ENCODE peak calls at places on chromosomes 6 and 20, in six cellular contexts. One of them, this sample, is unnamed.

GRCh38 chr6:27237089-27237723 is 10.3 kb upstream of the PRSS16 start:
- DNase-seq in endothelial cell of umbilical vein: peak
- DNase-seq in WTC11: peak
- DNase-seq in HepG2: peak
- DNase-seq in H1: peak
- DNase-seq in K562: peak
- DNase-seq in this sample: no peak

GRCh38 chr6:144657691-144658090 is 372.6 kb downstream of the UTRN start:
- DNase-seq in endothelial cell of umbilical vein: no peak
- DNase-seq in WTC11: no peak
- DNase-seq in HepG2: no peak
- DNase-seq in H1: no peak
- DNase-seq in K562: no peak
- DNase-seq in this sample: peak

GRCh38 chr6:89433637-89434499 is 916 bp downstream of the ANKRD6 start:
- DNase-seq in endothelial cell of umbilical vein: no peak
- DNase-seq in WTC11: peak
- DNase-seq in HepG2: no peak
- DNase-seq in H1: peak
- DNase-seq in K562: peak
- DNase-seq in this sample: no peak

GRCh38 chr6:140462495-140463311 is 1088.3 kb upstream of the CITED2 start:
- DNase-seq in endothelial cell of umbilical vein: peak
- DNase-seq in WTC11: no peak
- DNase-seq in HepG2: no peak
- DNase-seq in H1: no peak
- DNase-seq in K562: no peak
- DNase-seq in this sample: no peak

GRCh38 chr6:169837529-169838250 is 86.3 kb downstream of the ERMARD start:
- DNase-seq in endothelial cell of umbilical vein: no peak
- DNase-seq in WTC11: no peak
- DNase-seq in HepG2: no peak
- DNase-seq in H1: no peak
- DNase-seq in K562: no peak
- DNase-seq in this sample: no peak

GRCh38 chr20:760751-761417 is 7.4 kb downstream of the SLC52A3 start:
- DNase-seq in endothelial cell of umbilical vein: peak
- DNase-seq in WTC11: peak
- DNase-seq in HepG2: peak
- DNase-seq in H1: peak
- DNase-seq in K562: peak
- DNase-seq in this sample: peak

GRCh38 chr6:170022827-170023619 is 267.9 kb downstream of the DLL1 start:
- DNase-seq in endothelial cell of umbilical vein: no peak
- DNase-seq in WTC11: peak
- DNase-seq in HepG2: no peak
- DNase-seq in H1: peak
- DNase-seq in K562: no peak
- DNase-seq in this sample: no peak

GRCh38 chr20:23456873-23457272 is 4.2 kb upstream of the CST11 start:
- DNase-seq in endothelial cell of umbilical vein: no peak
- DNase-seq in WTC11: no peak
- DNase-seq in HepG2: no peak
- DNase-seq in H1: no peak
- DNase-seq in K562: no peak
- DNase-seq in this sample: no peak

GRCh38 chr6:133804263-133804662 is 84.7 kb upstream of the TCF21 start:
- DNase-seq in endothelial cell of umbilical vein: peak
- DNase-seq in WTC11: no peak
- DNase-seq in HepG2: no peak
- DNase-seq in H1: no peak
- DNase-seq in K562: no peak
- DNase-seq in this sample: no peak

GRCh38 chr6:107543088-107543487 is 53.2 kb downstream of the SOBP start:
- DNase-seq in endothelial cell of umbilical vein: no peak
- DNase-seq in WTC11: no peak
- DNase-seq in HepG2: no peak
- DNase-seq in H1: no peak
- DNase-seq in K562: no peak
- DNase-seq in this sample: no peak

GRCh38 chr6:116476021-116476678 is 15.0 kb downstream of the CALHM6 start:
- DNase-seq in endothelial cell of umbilical vein: no peak
- DNase-seq in WTC11: no peak
- DNase-seq in HepG2: peak
- DNase-seq in H1: no peak
- DNase-seq in K562: no peak
- DNase-seq in this sample: no peak

GRCh38 chr6:139439278-139439813 is 64.9 kb upstream of the CITED2 start:
- DNase-seq in endothelial cell of umbilical vein: no peak
- DNase-seq in WTC11: no peak
- DNase-seq in HepG2: no peak
- DNase-seq in H1: no peak
- DNase-seq in K562: no peak
- DNase-seq in this sample: no peak

GRCh38 chr20:25282034-25282781 is 34.3 kb downstream of the PYGB start:
- DNase-seq in endothelial cell of umbilical vein: no peak
- DNase-seq in WTC11: peak
- DNase-seq in HepG2: no peak
- DNase-seq in H1: peak
- DNase-seq in K562: no peak
- DNase-seq in this sample: no peak

GRCh38 chr6:99344289-99344688 is 5.2 kb downstream of the FAXC start:
- DNase-seq in endothelial cell of umbilical vein: no peak
- DNase-seq in WTC11: no peak
- DNase-seq in HepG2: peak
- DNase-seq in H1: no peak
- DNase-seq in K562: no peak
- DNase-seq in this sample: no peak

GRCh38 chr20:25314497-25315417 is 66.9 kb downstream of the PYGB start:
- DNase-seq in endothelial cell of umbilical vein: no peak
- DNase-seq in WTC11: peak
- DNase-seq in HepG2: no peak
- DNase-seq in H1: no peak
- DNase-seq in K562: no peak
- DNase-seq in this sample: peak

GRCh38 chr6:166456360-166457156 is 73.8 kb upstream of the MPC1 start:
- DNase-seq in endothelial cell of umbilical vein: peak
- DNase-seq in WTC11: no peak
- DNase-seq in HepG2: no peak
- DNase-seq in H1: no peak
- DNase-seq in K562: no peak
- DNase-seq in this sample: no peak

GRCh38 chr6:14197118-14197517 is 79.5 kb downstream of the CD83 start:
- DNase-seq in endothelial cell of umbilical vein: no peak
- DNase-seq in WTC11: no peak
- DNase-seq in HepG2: no peak
- DNase-seq in H1: no peak
- DNase-seq in K562: peak
- DNase-seq in this sample: no peak

GRCh38 chr6:33925869-33926268 is 122.1 kb upstream of the MLN start:
- DNase-seq in endothelial cell of umbilical vein: no peak
- DNase-seq in WTC11: no peak
- DNase-seq in HepG2: no peak
- DNase-seq in H1: no peak
- DNase-seq in K562: no peak
- DNase-seq in this sample: no peak

GRCh38 chr6:155023717-155024116 is 28.6 kb downstream of the TIAM2 start:
- DNase-seq in endothelial cell of umbilical vein: no peak
- DNase-seq in WTC11: no peak
- DNase-seq in HepG2: no peak
- DNase-seq in H1: no peak
- DNase-seq in K562: no peak
- DNase-seq in this sample: no peak

GRCh38 chr20:845967-846893 is 12.7 kb downstream of the FAM110A start:
- DNase-seq in endothelial cell of umbilical vein: no peak
- DNase-seq in WTC11: no peak
- DNase-seq in HepG2: no peak
- DNase-seq in H1: no peak
- DNase-seq in K562: no peak
- DNase-seq in this sample: no peak

GRCh38 chr6:147782302-147782701 is 273.8 kb downstream of the SAMD5 start:
- DNase-seq in endothelial cell of umbilical vein: peak
- DNase-seq in WTC11: no peak
- DNase-seq in HepG2: no peak
- DNase-seq in H1: no peak
- DNase-seq in K562: no peak
- DNase-seq in this sample: peak

GRCh38 chr20:59821201-59821600 is 112.2 kb downstream of the SYCP2 start:
- DNase-seq in endothelial cell of umbilical vein: no peak
- DNase-seq in WTC11: no peak
- DNase-seq in HepG2: no peak
- DNase-seq in H1: no peak
- DNase-seq in K562: no peak
- DNase-seq in this sample: no peak
- TF ChIP-seq JUN in endothelial cell of umbilical vein: no peak
- TF ChIP-seq JUN in WTC11: no peak
- TF ChIP-seq JUN in HepG2: no peak
- TF ChIP-seq JUN in H1: no peak
- TF ChIP-seq JUN in K562: no peak
- TF ChIP-seq JUN in this sample: no peak

GRCh38 chr6:125759184-125759902 is 9.9 kb downstream of the HEY2 start:
- DNase-seq in endothelial cell of umbilical vein: no peak
- DNase-seq in WTC11: peak
- DNase-seq in HepG2: no peak
- DNase-seq in H1: peak
- DNase-seq in K562: peak
- DNase-seq in this sample: peak
- TF ChIP-seq JUN in endothelial cell of umbilical vein: no peak
- TF ChIP-seq JUN in WTC11: no peak
- TF ChIP-seq JUN in HepG2: no peak
- TF ChIP-seq JUN in H1: no peak
- TF ChIP-seq JUN in K562: no peak
- TF ChIP-seq JUN in this sample: no peak

GRCh38 chr6:41427642-41428401 is 92.4 kb downstream of the NCR2 start:
- DNase-seq in endothelial cell of umbilical vein: no peak
- DNase-seq in WTC11: peak
- DNase-seq in HepG2: peak
- DNase-seq in H1: peak
- DNase-seq in K562: no peak
- DNase-seq in this sample: no peak

GRCh38 chr6:41429506-41430504 is 94.4 kb downstream of the NCR2 start:
- DNase-seq in endothelial cell of umbilical vein: no peak
- DNase-seq in WTC11: no peak
- DNase-seq in HepG2: no peak
- DNase-seq in H1: no peak
- DNase-seq in K562: no peak
- DNase-seq in this sample: no peak

GRCh38 chr6:41428402-41428994 is 93.1 kb downstream of the NCR2 start:
- DNase-seq in endothelial cell of umbilical vein: peak
- DNase-seq in WTC11: no peak
- DNase-seq in HepG2: no peak
- DNase-seq in H1: no peak
- DNase-seq in K562: no peak
- DNase-seq in this sample: no peak

GRCh38 chr6:41428995-41429417 is 93.6 kb downstream of the NCR2 start:
- DNase-seq in endothelial cell of umbilical vein: no peak
- DNase-seq in WTC11: no peak
- DNase-seq in HepG2: no peak
- DNase-seq in H1: no peak
- DNase-seq in K562: no peak
- DNase-seq in this sample: no peak

GRCh38 chr6:41430875-41431274 is 95.5 kb downstream of the NCR2 start:
- DNase-seq in endothelial cell of umbilical vein: no peak
- DNase-seq in WTC11: no peak
- DNase-seq in HepG2: no peak
- DNase-seq in H1: no peak
- DNase-seq in K562: no peak
- DNase-seq in this sample: peak
- TF ChIP-seq JUN in endothelial cell of umbilical vein: no peak
- TF ChIP-seq JUN in WTC11: no peak
- TF ChIP-seq JUN in HepG2: no peak
- TF ChIP-seq JUN in H1: no peak
- TF ChIP-seq JUN in K562: no peak
- TF ChIP-seq JUN in this sample: no peak

DNA sequence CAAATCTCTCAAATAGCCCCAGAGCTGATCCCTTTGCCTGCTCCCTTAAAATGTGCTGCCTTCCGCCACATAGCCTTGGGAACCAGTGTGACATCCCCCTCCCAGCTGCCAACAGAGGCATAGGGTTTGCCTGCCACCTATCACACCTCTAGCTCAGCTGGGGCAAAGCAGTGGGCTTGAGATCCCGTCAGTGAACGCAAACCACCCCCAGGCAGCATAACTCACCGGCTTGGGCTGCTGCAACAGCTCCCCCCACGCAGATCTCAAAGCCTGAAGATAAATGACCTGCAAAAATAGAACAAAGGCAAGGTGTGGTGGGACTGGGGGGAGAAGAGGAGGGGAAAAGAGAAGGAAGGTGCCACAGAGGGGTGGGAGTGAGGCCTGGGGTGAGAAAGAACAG is 1.5 kb downstream of the PDYN start:
- DNase-seq in endothelial cell of umbilical vein: no peak
- DNase-seq in WTC11: no peak
- DNase-seq in HepG2: no peak
- DNase-seq in H1: no peak
- DNase-seq in K562: no peak
- DNase-seq in this sample: no peak
- TF ChIP-seq JUN in endothelial cell of umbilical vein: no peak
- TF ChIP-seq JUN in WTC11: no peak
- TF ChIP-seq JUN in HepG2: no peak
- TF ChIP-seq JUN in H1: no peak
- TF ChIP-seq JUN in K562: no peak
- TF ChIP-seq JUN in this sample: no peak

GRCh38 chr20:62832212-62832922 is 15.5 kb downstream of the COL9A3 start:
- DNase-seq in endothelial cell of umbilical vein: no peak
- DNase-seq in WTC11: peak
- DNase-seq in HepG2: no peak
- DNase-seq in H1: no peak
- DNase-seq in K562: peak
- DNase-seq in this sample: no peak
- TF ChIP-seq JUN in endothelial cell of umbilical vein: no peak
- TF ChIP-seq JUN in WTC11: no peak
- TF ChIP-seq JUN in HepG2: no peak
- TF ChIP-seq JUN in H1: no peak
- TF ChIP-seq JUN in K562: no peak
- TF ChIP-seq JUN in this sample: no peak